ENCODE peak calls at places on chromosomes 4 and X, in four cellular contexts. U is PC-3; Y is lower leg skin; V is stimulated activated CD4-positive, alpha-beta T cell treated with anti-CD3 and anti-CD28 coated beads, TNF-alpha, amount 100 ng/mL, for 48 hours. B is an unnamed sample.

GRCh38 chr4:185716008-185716976 is 95.7 kb downstream of the SORBS2 start:
- DNase-seq in U (no peak), Y (no peak), V (no peak), B (no peak)

GRCh38 chr4:180164799-180165198 is 2078.4 kb upstream of the TENM3 start:
- DNase-seq in U (peak; percentile 27), Y (no peak), V (no peak), B (no peak)

GRCh38 chrX:142250502-142250901 is 45.4 kb upstream of the MAGEC2 start:
- DNase-seq in U (peak; percentile 6), Y (no peak), V (no peak), B (no peak)

GRCh38 chr4:110769578-110769977 is 146.7 kb upstream of the PITX2 start:
- DNase-seq in U (no peak), Y (no peak), V (no peak), B (no peak)

GRCh38 chr4:159390648-159391047 is 287.8 kb downstream of the RAPGEF2 start:
- DNase-seq in U (peak; percentile 97), Y (no peak), V (no peak), B (no peak)

GRCh38 chr4:78862314-78862737 is 76.9 kb downstream of the PAQR3 start:
- DNase-seq in U (no peak), Y (no peak), V (no peak), B (no peak)

GRCh38 chr4:76703123-76703490 is 194.8 kb downstream of the SOWAHB start:
- DNase-seq in U (peak; percentile 85), Y (no peak), V (no peak), B (no peak)

GRCh38 chr4:813900-814299 is 12.0 kb downstream of the CPLX1 start:
- DNase-seq in U (no peak), Y (no peak), V (no peak), B (peak; percentile 13)

GRCh38 chr4:90982787-90983186 is 855.6 kb downstream of the CCSER1 start:
- DNase-seq in U (no peak), Y (no peak), V (no peak), B (no peak)

GRCh38 chr4:143618811-143619210 is 81.7 kb downstream of the FREM3 start:
- DNase-seq in U (no peak), Y (no peak), V (no peak), B (no peak)

GRCh38 chrX:153969904-153970397 is 1.7 kb downstream of the HCFC1 start:
- DNase-seq in U (peak; percentile 10), Y (no peak), V (no peak), B (no peak)

GRCh38 chrX:96770315-96770714 is 85.7 kb downstream of the DIAPH2 start:
- DNase-seq in U (peak; percentile 52), Y (no peak), V (no peak), B (no peak)

GRCh38 chrX:46758956-46759644 is at the start of gene SLC9A7:
- DNase-seq in U (peak; percentile 84), Y (peak; percentile 39), V (peak; percentile 60), B (peak; percentile 80)

GRCh38 chr4:118264096-118264495 is 88.7 kb downstream of the PRSS12 start:
- DNase-seq in U (no peak), Y (no peak), V (no peak), B (no peak)

GRCh38 chr4:176824645-176825366 is 32.1 kb upstream of the VEGFC start:
- DNase-seq in U (no peak), Y (no peak), V (no peak), B (no peak)

GRCh38 chr4:76377481-76377901 is 43.5 kb downstream of the CCDC158 start:
- DNase-seq in U (no peak), Y (no peak), V (no peak), B (no peak)

GRCh38 chr4:82124365-82124764 is 249.4 kb downstream of the HNRNPD start:
- DNase-seq in U (peak; percentile 11), Y (no peak), V (no peak), B (no peak)

GRCh38 chr4:88212253-88212561 is 53.8 kb upstream of the ABCG2 start:
- DNase-seq in U (no peak), Y (no peak), V (no peak), B (no peak)